ENCODE peak calls at places on chromosomes 6 and 20, in seven cellular contexts. One of them, this sample, is unnamed.

GRCh38 chr20:48716086-48716485 is 111.7 kb downstream of the PREX1 start:
- DNase-seq in NCI-H2081: no peak
- DNase-seq in T-helper 9 cell: peak; percentile 29
- DNase-seq in HAP-1: no peak
- DNase-seq in stimulated activated CD4-positive, alpha-beta T cell treated with anti-CD3 and anti-CD28 coated beads, Interleukin-1b, Interleukin-23, amount 100 ng/mL, for 24 hours: no peak
- DNase-seq in astrocyte of the hippocampus: no peak
- DNase-seq in stimulated activated CD8-positive, alpha-beta memory T cell treated with anti-CD3 and anti-CD28 coated beads, Interleukin-12 subunit alpha, Interleukin-12 subunit beta, amount 100 ng/mL, for 1 hour: no peak
- DNase-seq in this sample: no peak

GRCh38 chr6:19369770-19370169 is 467.4 kb upstream of the ID4 start:
- DNase-seq in stimulated activated CD8-positive, alpha-beta memory T cell treated with anti-CD3 and anti-CD28 coated beads, Interleukin-12 subunit alpha, Interleukin-12 subunit beta, amount 100 ng/mL, for 1 hour: no peak
- DNase-seq in HAP-1: no peak
- DNase-seq in astrocyte of the hippocampus: peak; percentile 8
- DNase-seq in NCI-H2081: no peak
- DNase-seq in stimulated activated CD4-positive, alpha-beta T cell treated with anti-CD3 and anti-CD28 coated beads, Interleukin-1b, Interleukin-23, amount 100 ng/mL, for 24 hours: no peak
- DNase-seq in T-helper 9 cell: no peak
- DNase-seq in this sample: no peak

GRCh38 chr20:11564491-11564890 is 353.2 kb upstream of the BTBD3 start:
- DNase-seq in stimulated activated CD4-positive, alpha-beta T cell treated with anti-CD3 and anti-CD28 coated beads, Interleukin-1b, Interleukin-23, amount 100 ng/mL, for 24 hours: no peak
- DNase-seq in T-helper 9 cell: no peak
- DNase-seq in stimulated activated CD8-positive, alpha-beta memory T cell treated with anti-CD3 and anti-CD28 coated beads, Interleukin-12 subunit alpha, Interleukin-12 subunit beta, amount 100 ng/mL, for 1 hour: no peak
- DNase-seq in HAP-1: no peak
- DNase-seq in astrocyte of the hippocampus: no peak
- DNase-seq in NCI-H2081: no peak
- DNase-seq in this sample: no peak

GRCh38 chr20:46307139-46307998 is 929 bp downstream of the CDH22 start:
- DNase-seq in HAP-1: peak; percentile 29
- DNase-seq in T-helper 9 cell: peak; percentile 66
- DNase-seq in astrocyte of the hippocampus: peak; percentile 54
- DNase-seq in NCI-H2081: peak; percentile 45
- DNase-seq in stimulated activated CD4-positive, alpha-beta T cell treated with anti-CD3 and anti-CD28 coated beads, Interleukin-1b, Interleukin-23, amount 100 ng/mL, for 24 hours: peak; percentile 48
- DNase-seq in stimulated activated CD8-positive, alpha-beta memory T cell treated with anti-CD3 and anti-CD28 coated beads, Interleukin-12 subunit alpha, Interleukin-12 subunit beta, amount 100 ng/mL, for 1 hour: peak; percentile 61
- DNase-seq in this sample: peak; percentile 90

GRCh38 chr20:3175270-3175669 is 1.9 kb upstream of the LZTS3 start:
- DNase-seq in HAP-1: no peak
- DNase-seq in stimulated activated CD4-positive, alpha-beta T cell treated with anti-CD3 and anti-CD28 coated beads, Interleukin-1b, Interleukin-23, amount 100 ng/mL, for 24 hours: no peak
- DNase-seq in stimulated activated CD8-positive, alpha-beta memory T cell treated with anti-CD3 and anti-CD28 coated beads, Interleukin-12 subunit alpha, Interleukin-12 subunit beta, amount 100 ng/mL, for 1 hour: no peak
- DNase-seq in astrocyte of the hippocampus: no peak
- DNase-seq in T-helper 9 cell: no peak
- DNase-seq in NCI-H2081: no peak
- DNase-seq in this sample: no peak

GRCh38 chr6:36546664-36546957 is 668 bp downstream of the STK38 start:
- DNase-seq in T-helper 9 cell: no peak
- DNase-seq in HAP-1: no peak
- DNase-seq in stimulated activated CD4-positive, alpha-beta T cell treated with anti-CD3 and anti-CD28 coated beads, Interleukin-1b, Interleukin-23, amount 100 ng/mL, for 24 hours: no peak
- DNase-seq in NCI-H2081: no peak
- DNase-seq in astrocyte of the hippocampus: no peak
- DNase-seq in stimulated activated CD8-positive, alpha-beta memory T cell treated with anti-CD3 and anti-CD28 coated beads, Interleukin-12 subunit alpha, Interleukin-12 subunit beta, amount 100 ng/mL, for 1 hour: no peak
- DNase-seq in this sample: no peak

GRCh38 chr20:57188576-57189079 is 77.8 kb downstream of the BMP7 start:
- DNase-seq in HAP-1: no peak
- DNase-seq in astrocyte of the hippocampus: no peak
- DNase-seq in stimulated activated CD4-positive, alpha-beta T cell treated with anti-CD3 and anti-CD28 coated beads, Interleukin-1b, Interleukin-23, amount 100 ng/mL, for 24 hours: no peak
- DNase-seq in stimulated activated CD8-positive, alpha-beta memory T cell treated with anti-CD3 and anti-CD28 coated beads, Interleukin-12 subunit alpha, Interleukin-12 subunit beta, amount 100 ng/mL, for 1 hour: no peak
- DNase-seq in T-helper 9 cell: no peak
- DNase-seq in NCI-H2081: no peak
- DNase-seq in this sample: no peak

GRCh38 chr6:108875161-108875555 is 26.9 kb downstream of the ARMC2 start:
- DNase-seq in T-helper 9 cell: no peak
- DNase-seq in NCI-H2081: no peak
- DNase-seq in astrocyte of the hippocampus: no peak
- DNase-seq in stimulated activated CD8-positive, alpha-beta memory T cell treated with anti-CD3 and anti-CD28 coated beads, Interleukin-12 subunit alpha, Interleukin-12 subunit beta, amount 100 ng/mL, for 1 hour: no peak
- DNase-seq in stimulated activated CD4-positive, alpha-beta T cell treated with anti-CD3 and anti-CD28 coated beads, Interleukin-1b, Interleukin-23, amount 100 ng/mL, for 24 hours: no peak
- DNase-seq in HAP-1: no peak
- DNase-seq in this sample: no peak

GRCh38 chr20:17680128-17680835 is 1.8 kb downstream of the RRBP1 start:
- DNase-seq in HAP-1: peak; percentile 34
- DNase-seq in T-helper 9 cell: no peak
- DNase-seq in stimulated activated CD8-positive, alpha-beta memory T cell treated with anti-CD3 and anti-CD28 coated beads, Interleukin-12 subunit alpha, Interleukin-12 subunit beta, amount 100 ng/mL, for 1 hour: no peak
- DNase-seq in stimulated activated CD4-positive, alpha-beta T cell treated with anti-CD3 and anti-CD28 coated beads, Interleukin-1b, Interleukin-23, amount 100 ng/mL, for 24 hours: no peak
- DNase-seq in astrocyte of the hippocampus: peak; percentile 33
- DNase-seq in NCI-H2081: no peak
- DNase-seq in this sample: no peak

GRCh38 chr6:158813032-158813431 is 6.1 kb downstream of the EZR start:
- DNase-seq in astrocyte of the hippocampus: no peak
- DNase-seq in T-helper 9 cell: no peak
- DNase-seq in stimulated activated CD4-positive, alpha-beta T cell treated with anti-CD3 and anti-CD28 coated beads, Interleukin-1b, Interleukin-23, amount 100 ng/mL, for 24 hours: no peak
- DNase-seq in stimulated activated CD8-positive, alpha-beta memory T cell treated with anti-CD3 and anti-CD28 coated beads, Interleukin-12 subunit alpha, Interleukin-12 subunit beta, amount 100 ng/mL, for 1 hour: no peak
- DNase-seq in NCI-H2081: no peak
- DNase-seq in HAP-1: no peak
- DNase-seq in this sample: no peak

GRCh38 chr6:26152226-26153101 is 65.2 kb downstream of the HFE start:
- DNase-seq in stimulated activated CD4-positive, alpha-beta T cell treated with anti-CD3 and anti-CD28 coated beads, Interleukin-1b, Interleukin-23, amount 100 ng/mL, for 24 hours: no peak
- DNase-seq in HAP-1: no peak
- DNase-seq in stimulated activated CD8-positive, alpha-beta memory T cell treated with anti-CD3 and anti-CD28 coated beads, Interleukin-12 subunit alpha, Interleukin-12 subunit beta, amount 100 ng/mL, for 1 hour: no peak
- DNase-seq in NCI-H2081: no peak
- DNase-seq in T-helper 9 cell: no peak
- DNase-seq in astrocyte of the hippocampus: no peak
- DNase-seq in this sample: no peak

GRCh38 chr20:9038791-9039190 is 30.1 kb upstream of the PLCB4 start:
- DNase-seq in astrocyte of the hippocampus: no peak
- DNase-seq in NCI-H2081: no peak
- DNase-seq in stimulated activated CD4-positive, alpha-beta T cell treated with anti-CD3 and anti-CD28 coated beads, Interleukin-1b, Interleukin-23, amount 100 ng/mL, for 24 hours: no peak
- DNase-seq in HAP-1: no peak
- DNase-seq in T-helper 9 cell: no peak
- DNase-seq in stimulated activated CD8-positive, alpha-beta memory T cell treated with anti-CD3 and anti-CD28 coated beads, Interleukin-12 subunit alpha, Interleukin-12 subunit beta, amount 100 ng/mL, for 1 hour: no peak
- DNase-seq in this sample: no peak

GRCh38 chr6:168131464-168132415 is 52.7 kb upstream of the FRMD1 start:
- DNase-seq in astrocyte of the hippocampus: no peak
- DNase-seq in stimulated activated CD8-positive, alpha-beta memory T cell treated with anti-CD3 and anti-CD28 coated beads, Interleukin-12 subunit alpha, Interleukin-12 subunit beta, amount 100 ng/mL, for 1 hour: no peak
- DNase-seq in HAP-1: no peak
- DNase-seq in stimulated activated CD4-positive, alpha-beta T cell treated with anti-CD3 and anti-CD28 coated beads, Interleukin-1b, Interleukin-23, amount 100 ng/mL, for 24 hours: no peak
- DNase-seq in NCI-H2081: no peak
- DNase-seq in T-helper 9 cell: no peak
- DNase-seq in this sample: no peak

GRCh38 chr6:170344631-170345576 is 38.3 kb downstream of the FAM120B start:
- DNase-seq in astrocyte of the hippocampus: peak; percentile 90
- DNase-seq in NCI-H2081: no peak
- DNase-seq in stimulated activated CD4-positive, alpha-beta T cell treated with anti-CD3 and anti-CD28 coated beads, Interleukin-1b, Interleukin-23, amount 100 ng/mL, for 24 hours: no peak
- DNase-seq in HAP-1: peak; percentile 4
- DNase-seq in stimulated activated CD8-positive, alpha-beta memory T cell treated with anti-CD3 and anti-CD28 coated beads, Interleukin-12 subunit alpha, Interleukin-12 subunit beta, amount 100 ng/mL, for 1 hour: no peak
- DNase-seq in T-helper 9 cell: no peak
- DNase-seq in this sample: no peak

GRCh38 chr6:85130743-85131142 is 319.1 kb upstream of the NT5E start:
- DNase-seq in stimulated activated CD4-positive, alpha-beta T cell treated with anti-CD3 and anti-CD28 coated beads, Interleukin-1b, Interleukin-23, amount 100 ng/mL, for 24 hours: no peak
- DNase-seq in HAP-1: no peak
- DNase-seq in astrocyte of the hippocampus: no peak
- DNase-seq in stimulated activated CD8-positive, alpha-beta memory T cell treated with anti-CD3 and anti-CD28 coated beads, Interleukin-12 subunit alpha, Interleukin-12 subunit beta, amount 100 ng/mL, for 1 hour: no peak
- DNase-seq in T-helper 9 cell: no peak
- DNase-seq in NCI-H2081: no peak
- DNase-seq in this sample: no peak

GRCh38 chr6:33126101-33126714 is 50.4 kb downstream of the HLA-DPB1 start:
- DNase-seq in NCI-H2081: peak; percentile 9
- DNase-seq in astrocyte of the hippocampus: no peak
- DNase-seq in T-helper 9 cell: peak; percentile 65
- DNase-seq in stimulated activated CD8-positive, alpha-beta memory T cell treated with anti-CD3 and anti-CD28 coated beads, Interleukin-12 subunit alpha, Interleukin-12 subunit beta, amount 100 ng/mL, for 1 hour: peak; percentile 47
- DNase-seq in stimulated activated CD4-positive, alpha-beta T cell treated with anti-CD3 and anti-CD28 coated beads, Interleukin-1b, Interleukin-23, amount 100 ng/mL, for 24 hours: peak; percentile 39
- DNase-seq in HAP-1: no peak
- DNase-seq in this sample: peak; percentile 26

GRCh38 chr6:117739869-117740268 is 64.6 kb downstream of the NUS1 start:
- DNase-seq in HAP-1: no peak
- DNase-seq in NCI-H2081: no peak
- DNase-seq in stimulated activated CD4-positive, alpha-beta T cell treated with anti-CD3 and anti-CD28 coated beads, Interleukin-1b, Interleukin-23, amount 100 ng/mL, for 24 hours: no peak
- DNase-seq in T-helper 9 cell: no peak
- DNase-seq in astrocyte of the hippocampus: no peak
- DNase-seq in stimulated activated CD8-positive, alpha-beta memory T cell treated with anti-CD3 and anti-CD28 coated beads, Interleukin-12 subunit alpha, Interleukin-12 subunit beta, amount 100 ng/mL, for 1 hour: no peak
- DNase-seq in this sample: no peak

GRCh38 chr6:54846243-54846856 is at the start of gene FAM83B:
- DNase-seq in stimulated activated CD8-positive, alpha-beta memory T cell treated with anti-CD3 and anti-CD28 coated beads, Interleukin-12 subunit alpha, Interleukin-12 subunit beta, amount 100 ng/mL, for 1 hour: no peak
- DNase-seq in NCI-H2081: peak; percentile 41
- DNase-seq in stimulated activated CD4-positive, alpha-beta T cell treated with anti-CD3 and anti-CD28 coated beads, Interleukin-1b, Interleukin-23, amount 100 ng/mL, for 24 hours: no peak
- DNase-seq in HAP-1: no peak
- DNase-seq in T-helper 9 cell: no peak
- DNase-seq in astrocyte of the hippocampus: peak; percentile 42
- DNase-seq in this sample: no peak

GRCh38 chr20:16283307-16283706 is 289.9 kb downstream of the KIF16B start:
- DNase-seq in stimulated activated CD4-positive, alpha-beta T cell treated with anti-CD3 and anti-CD28 coated beads, Interleukin-1b, Interleukin-23, amount 100 ng/mL, for 24 hours: no peak
- DNase-seq in NCI-H2081: no peak
- DNase-seq in astrocyte of the hippocampus: no peak
- DNase-seq in T-helper 9 cell: no peak
- DNase-seq in HAP-1: no peak
- DNase-seq in stimulated activated CD8-positive, alpha-beta memory T cell treated with anti-CD3 and anti-CD28 coated beads, Interleukin-12 subunit alpha, Interleukin-12 subunit beta, amount 100 ng/mL, for 1 hour: no peak
- DNase-seq in this sample: no peak

GRCh38 chr6:154410619-154411044 is 54.0 kb upstream of the IPCEF1 start:
- DNase-seq in T-helper 9 cell: no peak
- DNase-seq in stimulated activated CD8-positive, alpha-beta memory T cell treated with anti-CD3 and anti-CD28 coated beads, Interleukin-12 subunit alpha, Interleukin-12 subunit beta, amount 100 ng/mL, for 1 hour: no peak
- DNase-seq in stimulated activated CD4-positive, alpha-beta T cell treated with anti-CD3 and anti-CD28 coated beads, Interleukin-1b, Interleukin-23, amount 100 ng/mL, for 24 hours: no peak
- DNase-seq in astrocyte of the hippocampus: peak; percentile 97
- DNase-seq in NCI-H2081: no peak
- DNase-seq in HAP-1: peak; percentile 49
- DNase-seq in this sample: no peak

GRCh38 chr6:7201732-7202541 is 94.2 kb downstream of the RREB1 start:
- DNase-seq in HAP-1: no peak
- DNase-seq in NCI-H2081: no peak
- DNase-seq in T-helper 9 cell: no peak
- DNase-seq in astrocyte of the hippocampus: no peak
- DNase-seq in stimulated activated CD8-positive, alpha-beta memory T cell treated with anti-CD3 and anti-CD28 coated beads, Interleukin-12 subunit alpha, Interleukin-12 subunit beta, amount 100 ng/mL, for 1 hour: no peak
- DNase-seq in stimulated activated CD4-positive, alpha-beta T cell treated with anti-CD3 and anti-CD28 coated beads, Interleukin-1b, Interleukin-23, amount 100 ng/mL, for 24 hours: no peak
- DNase-seq in this sample: no peak

GRCh38 chr6:131787079-131787478 is 20.7 kb upstream of the ENPP1 start:
- DNase-seq in T-helper 9 cell: no peak
- DNase-seq in astrocyte of the hippocampus: no peak
- DNase-seq in stimulated activated CD4-positive, alpha-beta T cell treated with anti-CD3 and anti-CD28 coated beads, Interleukin-1b, Interleukin-23, amount 100 ng/mL, for 24 hours: no peak
- DNase-seq in NCI-H2081: no peak
- DNase-seq in HAP-1: no peak
- DNase-seq in stimulated activated CD8-positive, alpha-beta memory T cell treated with anti-CD3 and anti-CD28 coated beads, Interleukin-12 subunit alpha, Interleukin-12 subunit beta, amount 100 ng/mL, for 1 hour: no peak
- DNase-seq in this sample: no peak

GRCh38 chr6:85920782-85921181 is 278.1 kb upstream of the SYNCRIP start:
- DNase-seq in T-helper 9 cell: no peak
- DNase-seq in stimulated activated CD4-positive, alpha-beta T cell treated with anti-CD3 and anti-CD28 coated beads, Interleukin-1b, Interleukin-23, amount 100 ng/mL, for 24 hours: no peak
- DNase-seq in astrocyte of the hippocampus: peak; percentile 4
- DNase-seq in HAP-1: no peak
- DNase-seq in NCI-H2081: no peak
- DNase-seq in stimulated activated CD8-positive, alpha-beta memory T cell treated with anti-CD3 and anti-CD28 coated beads, Interleukin-12 subunit alpha, Interleukin-12 subunit beta, amount 100 ng/mL, for 1 hour: no peak
- DNase-seq in this sample: no peak

GRCh38 chr6:135358251-135358821 is 139.2 kb downstream of the AHI1 start:
- DNase-seq in HAP-1: no peak
- DNase-seq in T-helper 9 cell: no peak
- DNase-seq in stimulated activated CD4-positive, alpha-beta T cell treated with anti-CD3 and anti-CD28 coated beads, Interleukin-1b, Interleukin-23, amount 100 ng/mL, for 24 hours: no peak
- DNase-seq in NCI-H2081: no peak
- DNase-seq in astrocyte of the hippocampus: peak; percentile 79
- DNase-seq in stimulated activated CD8-positive, alpha-beta memory T cell treated with anti-CD3 and anti-CD28 coated beads, Interleukin-12 subunit alpha, Interleukin-12 subunit beta, amount 100 ng/mL, for 1 hour: no peak
- DNase-seq in this sample: no peak

GRCh38 chr20:17446171-17446570 is 85.0 kb downstream of the BFSP1 start:
- DNase-seq in astrocyte of the hippocampus: no peak
- DNase-seq in stimulated activated CD4-positive, alpha-beta T cell treated with anti-CD3 and anti-CD28 coated beads, Interleukin-1b, Interleukin-23, amount 100 ng/mL, for 24 hours: no peak
- DNase-seq in NCI-H2081: no peak
- DNase-seq in stimulated activated CD8-positive, alpha-beta memory T cell treated with anti-CD3 and anti-CD28 coated beads, Interleukin-12 subunit alpha, Interleukin-12 subunit beta, amount 100 ng/mL, for 1 hour: no peak
- DNase-seq in HAP-1: no peak
- DNase-seq in T-helper 9 cell: no peak
- DNase-seq in this sample: no peak

GRCh38 chr20:12316794-12317193 is 399.1 kb downstream of the BTBD3 start:
- DNase-seq in HAP-1: no peak
- DNase-seq in stimulated activated CD4-positive, alpha-beta T cell treated with anti-CD3 and anti-CD28 coated beads, Interleukin-1b, Interleukin-23, amount 100 ng/mL, for 24 hours: no peak
- DNase-seq in NCI-H2081: no peak
- DNase-seq in stimulated activated CD8-positive, alpha-beta memory T cell treated with anti-CD3 and anti-CD28 coated beads, Interleukin-12 subunit alpha, Interleukin-12 subunit beta, amount 100 ng/mL, for 1 hour: no peak
- DNase-seq in astrocyte of the hippocampus: no peak
- DNase-seq in T-helper 9 cell: no peak
- DNase-seq in this sample: no peak

GRCh38 chr20:58665606-58666005 is 14.5 kb downstream of the STX16 start:
- DNase-seq in HAP-1: no peak
- DNase-seq in stimulated activated CD4-positive, alpha-beta T cell treated with anti-CD3 and anti-CD28 coated beads, Interleukin-1b, Interleukin-23, amount 100 ng/mL, for 24 hours: no peak
- DNase-seq in stimulated activated CD8-positive, alpha-beta memory T cell treated with anti-CD3 and anti-CD28 coated beads, Interleukin-12 subunit alpha, Interleukin-12 subunit beta, amount 100 ng/mL, for 1 hour: no peak
- DNase-seq in T-helper 9 cell: no peak
- DNase-seq in NCI-H2081: no peak
- DNase-seq in astrocyte of the hippocampus: no peak
- DNase-seq in this sample: no peak

GRCh38 chr6:14664112-14664592 is 546.6 kb downstream of the CD83 start:
- DNase-seq in astrocyte of the hippocampus: no peak
- DNase-seq in HAP-1: no peak
- DNase-seq in NCI-H2081: no peak
- DNase-seq in stimulated activated CD4-positive, alpha-beta T cell treated with anti-CD3 and anti-CD28 coated beads, Interleukin-1b, Interleukin-23, amount 100 ng/mL, for 24 hours: no peak
- DNase-seq in T-helper 9 cell: no peak
- DNase-seq in stimulated activated CD8-positive, alpha-beta memory T cell treated with anti-CD3 and anti-CD28 coated beads, Interleukin-12 subunit alpha, Interleukin-12 subunit beta, amount 100 ng/mL, for 1 hour: no peak
- DNase-seq in this sample: no peak

GRCh38 chr6:73704260-73704659 is 8.3 kb downstream of the CD109 start:
- DNase-seq in T-helper 9 cell: no peak
- DNase-seq in HAP-1: no peak
- DNase-seq in stimulated activated CD4-positive, alpha-beta T cell treated with anti-CD3 and anti-CD28 coated beads, Interleukin-1b, Interleukin-23, amount 100 ng/mL, for 24 hours: no peak
- DNase-seq in NCI-H2081: no peak
- DNase-seq in astrocyte of the hippocampus: peak; percentile 85
- DNase-seq in stimulated activated CD8-positive, alpha-beta memory T cell treated with anti-CD3 and anti-CD28 coated beads, Interleukin-12 subunit alpha, Interleukin-12 subunit beta, amount 100 ng/mL, for 1 hour: no peak
- DNase-seq in this sample: no peak

GRCh38 chr6:37582309-37582708 is 82.6 kb upstream of the CCDC167 start:
- DNase-seq in NCI-H2081: no peak
- DNase-seq in T-helper 9 cell: no peak
- DNase-seq in HAP-1: no peak
- DNase-seq in stimulated activated CD8-positive, alpha-beta memory T cell treated with anti-CD3 and anti-CD28 coated beads, Interleukin-12 subunit alpha, Interleukin-12 subunit beta, amount 100 ng/mL, for 1 hour: no peak
- DNase-seq in stimulated activated CD4-positive, alpha-beta T cell treated with anti-CD3 and anti-CD28 coated beads, Interleukin-1b, Interleukin-23, amount 100 ng/mL, for 24 hours: no peak
- DNase-seq in astrocyte of the hippocampus: peak; percentile 67
- DNase-seq in this sample: no peak

GRCh38 chr20:51220293-51220706 is 197.4 kb upstream of the KCNG1 start:
- DNase-seq in HAP-1: peak; percentile 12
- DNase-seq in T-helper 9 cell: peak; percentile 42
- DNase-seq in NCI-H2081: no peak
- DNase-seq in stimulated activated CD4-positive, alpha-beta T cell treated with anti-CD3 and anti-CD28 coated beads, Interleukin-1b, Interleukin-23, amount 100 ng/mL, for 24 hours: peak; percentile 47
- DNase-seq in astrocyte of the hippocampus: peak; percentile 7
- DNase-seq in stimulated activated CD8-positive, alpha-beta memory T cell treated with anti-CD3 and anti-CD28 coated beads, Interleukin-12 subunit alpha, Interleukin-12 subunit beta, amount 100 ng/mL, for 1 hour: peak; percentile 24
- DNase-seq in this sample: no peak

GRCh38 chr6:97470322-97470721 is 187.3 kb upstream of the MMS22L start:
- DNase-seq in HAP-1: no peak
- DNase-seq in stimulated activated CD4-positive, alpha-beta T cell treated with anti-CD3 and anti-CD28 coated beads, Interleukin-1b, Interleukin-23, amount 100 ng/mL, for 24 hours: no peak
- DNase-seq in stimulated activated CD8-positive, alpha-beta memory T cell treated with anti-CD3 and anti-CD28 coated beads, Interleukin-12 subunit alpha, Interleukin-12 subunit beta, amount 100 ng/mL, for 1 hour: no peak
- DNase-seq in T-helper 9 cell: no peak
- DNase-seq in astrocyte of the hippocampus: no peak
- DNase-seq in NCI-H2081: no peak
- DNase-seq in this sample: no peak

GRCh38 chr6:7166410-7167293 is 58.9 kb downstream of the RREB1 start:
- DNase-seq in HAP-1: no peak
- DNase-seq in NCI-H2081: no peak
- DNase-seq in stimulated activated CD8-positive, alpha-beta memory T cell treated with anti-CD3 and anti-CD28 coated beads, Interleukin-12 subunit alpha, Interleukin-12 subunit beta, amount 100 ng/mL, for 1 hour: no peak
- DNase-seq in astrocyte of the hippocampus: peak; percentile 55
- DNase-seq in stimulated activated CD4-positive, alpha-beta T cell treated with anti-CD3 and anti-CD28 coated beads, Interleukin-1b, Interleukin-23, amount 100 ng/mL, for 24 hours: no peak
- DNase-seq in T-helper 9 cell: no peak
- DNase-seq in this sample: no peak

GRCh38 chr6:22468566-22468965 is 100.8 kb upstream of the HDGFL1 start:
- DNase-seq in stimulated activated CD8-positive, alpha-beta memory T cell treated with anti-CD3 and anti-CD28 coated beads, Interleukin-12 subunit alpha, Interleukin-12 subunit beta, amount 100 ng/mL, for 1 hour: no peak
- DNase-seq in T-helper 9 cell: no peak
- DNase-seq in stimulated activated CD4-positive, alpha-beta T cell treated with anti-CD3 and anti-CD28 coated beads, Interleukin-1b, Interleukin-23, amount 100 ng/mL, for 24 hours: no peak
- DNase-seq in HAP-1: no peak
- DNase-seq in astrocyte of the hippocampus: no peak
- DNase-seq in NCI-H2081: no peak
- DNase-seq in this sample: no peak

GRCh38 chr20:11544029-11544678 is 373.5 kb upstream of the BTBD3 start:
- DNase-seq in T-helper 9 cell: no peak
- DNase-seq in astrocyte of the hippocampus: peak; percentile 85
- DNase-seq in NCI-H2081: peak; percentile 57
- DNase-seq in HAP-1: peak; percentile 70
- DNase-seq in stimulated activated CD4-positive, alpha-beta T cell treated with anti-CD3 and anti-CD28 coated beads, Interleukin-1b, Interleukin-23, amount 100 ng/mL, for 24 hours: no peak
- DNase-seq in stimulated activated CD8-positive, alpha-beta memory T cell treated with anti-CD3 and anti-CD28 coated beads, Interleukin-12 subunit alpha, Interleukin-12 subunit beta, amount 100 ng/mL, for 1 hour: no peak
- DNase-seq in this sample: no peak

This sample was measured in D721Med.